ENCODE peak calls at places on chromosomes 2 and 18, in eight cellular contexts. P is neural progenitor cell, X is OCI-LY7, G is PC-3, O is GM23248, U is cardiac muscle cell, R is PC-9, E is right cardiac atrium. W is an unnamed sample.

GRCh38 chr2:237706257-237706656 is 78.9 kb downstream of the LRRFIP1 start:
- DNase-seq in R (no peak), X (no peak), O (no peak), U (no peak), E (no peak), G (no peak), P (no peak), W (no peak)

GRCh38 chr2:28327596-28327962 is 65.1 kb upstream of the FOSL2 start:
- DNase-seq in P (no peak), X (no peak), G (no peak), U (no peak), E (no peak), R (no peak), O (no peak), W (no peak)

GRCh38 chr2:59177748-59178147 is 936.6 kb upstream of the FANCL start:
- DNase-seq in O (no peak), U (no peak), P (no peak), X (no peak), R (peak; percentile 15), E (no peak), G (no peak), W (no peak)

GRCh38 chr2:225140761-225141160 is 98.5 kb upstream of the DOCK10 start:
- DNase-seq in G (no peak), E (no peak), P (no peak), R (no peak), U (no peak), X (no peak), O (no peak), W (no peak)

GRCh38 chr18:991441-991840 is 86.8 kb downstream of the ADCYAP1 start:
- DNase-seq in E (no peak), P (no peak), U (peak; percentile 11), O (peak; percentile 6), R (no peak), X (no peak), G (no peak), W (no peak)

GRCh38 chr2:213199871-213200270 is 48.5 kb upstream of the IKZF2 start:
- DNase-seq in E (no peak), X (no peak), R (no peak), G (no peak), U (peak; percentile 51), O (peak; percentile 38), P (no peak), W (no peak)

GRCh38 chr2:38039111-38039510 is 36.8 kb downstream of the CYP1B1 start:
- DNase-seq in E (no peak), U (peak; percentile 74), R (no peak), P (no peak), O (peak; percentile 73), G (no peak), X (no peak), W (no peak)

GRCh38 chr18:49457616-49458015 is 2.8 kb downstream of the DYM start:
- DNase-seq in R (no peak), G (no peak), E (no peak), O (no peak), U (no peak), P (no peak), X (no peak), W (no peak)

GRCh38 chr2:231041061-231041689 is 3.9 kb downstream of the C2orf72 start:
- DNase-seq in G (no peak), E (no peak), O (no peak), R (no peak), U (no peak), P (no peak), X (no peak), W (peak; percentile 32)

GRCh38 chr2:106566050-106566449 is 78.9 kb downstream of the CD8B2 start:
- DNase-seq in X (no peak), O (peak; percentile 68), E (peak; percentile 33), P (no peak), U (no peak), G (peak; percentile 7), R (no peak), W (no peak)

GRCh38 chr2:25286025-25286400 is 55.7 kb downstream of the DNMT3A start:
- DNase-seq in E (no peak), U (no peak), G (no peak), R (no peak), P (no peak), O (no peak), X (peak; percentile 75), W (no peak)

GRCh38 chr18:3790702-3791101 is 340.7 kb downstream of the TGIF1 start:
- DNase-seq in P (no peak), O (no peak), R (no peak), E (no peak), X (peak; percentile 33), G (no peak), U (peak; percentile 42), W (no peak)

GRCh38 chr18:28078849-28079248 is 98.1 kb downstream of the CDH2 start:
- DNase-seq in P (no peak), X (no peak), O (peak; percentile 10), G (no peak), E (no peak), R (no peak), U (no peak), W (no peak)

GRCh38 chr2:232343816-232344215 is 34.7 kb upstream of the ALPP start:
- DNase-seq in R (no peak), G (peak; percentile 6), P (no peak), E (no peak), U (no peak), O (peak; percentile 47), X (no peak), W (no peak)

GRCh38 chr2:47724221-47724981 is 58.5 kb upstream of the MSH6 start:
- DNase-seq in E (no peak), O (peak; percentile 18), P (peak; percentile 6), G (peak; percentile 76), U (no peak), X (peak; percentile 99), R (no peak), W (no peak)

DNA sequence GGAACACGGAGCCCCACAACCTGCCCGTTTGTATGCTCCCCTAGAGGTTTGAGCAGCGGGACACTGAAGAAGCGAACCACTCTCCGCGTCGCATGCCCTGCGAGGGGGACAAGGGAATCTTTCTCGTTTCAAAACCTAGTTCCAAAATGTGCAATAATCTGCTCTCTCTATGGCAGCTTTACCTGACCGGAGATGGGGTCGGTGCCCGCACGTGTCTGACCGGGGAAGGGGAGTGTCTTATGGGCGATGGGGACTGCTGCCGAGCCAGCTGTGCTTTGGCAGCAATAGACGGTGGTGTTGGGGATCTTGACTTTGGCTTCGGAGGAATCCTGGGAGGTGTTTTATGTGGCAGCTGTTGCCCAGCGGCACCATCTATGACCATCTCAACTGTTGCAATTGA is 7.9 kb downstream of the TTN start:
- DNase-seq in X (no peak), E (no peak), O (no peak), P (no peak), R (no peak), U (no peak), G (no peak), W (no peak)
- H3K27ac ChIP-seq in X (no peak overlapping the region), E (peak overlapping the region; percentile 18), O (no peak overlapping the region), P (no peak overlapping the region), R (no peak overlapping the region), U (peak overlapping the region; percentile 70), G (no peak overlapping the region), W (no peak overlapping the region)

GRCh38 chr2:120763931-120764330 is 28.3 kb downstream of the GLI2 start:
- DNase-seq in O (no peak), E (peak; percentile 8), X (no peak), R (no peak), G (no peak), P (no peak), U (no peak), W (no peak)

GRCh38 chr2:120762341-120763061 is 26.8 kb downstream of the GLI2 start:
- DNase-seq in G (no peak), P (no peak), E (peak; percentile 8), R (no peak), X (no peak), U (no peak), O (no peak), W (no peak)

GRCh38 chr2:120764434-120764833 is 28.8 kb downstream of the GLI2 start:
- DNase-seq in R (no peak), E (no peak), O (no peak), U (no peak), X (no peak), G (no peak), P (no peak), W (no peak)

GRCh38 chr2:120761911-120762310 is 26.2 kb downstream of the GLI2 start:
- DNase-seq in P (no peak), U (no peak), X (no peak), G (no peak), O (no peak), E (peak; percentile 2), R (no peak), W (no peak)

DNA sequence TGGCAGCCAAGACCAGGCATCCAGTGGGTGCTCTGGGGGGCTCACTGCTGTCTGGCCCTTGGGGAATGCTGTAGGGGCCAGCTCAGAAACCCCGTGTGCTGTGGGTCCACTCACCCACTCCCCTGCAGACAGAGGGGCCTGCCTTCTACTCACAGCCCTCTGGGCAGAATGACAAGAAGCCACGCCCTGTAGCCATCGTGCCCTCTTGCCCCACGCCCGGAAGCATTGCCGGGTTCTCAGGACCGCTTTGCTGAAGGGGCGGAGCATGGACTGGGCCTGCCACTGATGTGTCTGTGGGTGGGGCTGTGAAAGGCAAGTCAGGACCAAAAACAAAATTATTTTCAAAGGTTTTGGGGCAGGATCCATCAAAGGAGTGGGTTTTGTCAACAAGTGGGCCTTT is 27.8 kb downstream of the GLI2 start:
- DNase-seq in O (no peak), U (peak; percentile 47), R (no peak), X (no peak), P (no peak), G (no peak), E (peak; percentile 69), W (no peak)
- H3K27ac ChIP-seq in O (no peak overlapping the region), U (no peak overlapping the region), R (no peak overlapping the region), X (no peak overlapping the region), P (no peak overlapping the region), G (no peak overlapping the region), E (no peak overlapping the region), W (no peak overlapping the region)

GRCh38 chr18:79965119-79965902 is 868 bp downstream of the HSBP1L1 start:
- DNase-seq in U (peak; percentile 90), X (no peak), G (peak; percentile 72), P (no peak), E (no peak), O (peak; percentile 82), R (peak; percentile 84), W (no peak)
- H3K27ac ChIP-seq in U (no peak overlapping the region), X (no peak overlapping the region), G (peak overlapping the region; percentile 74), P (no peak overlapping the region), E (peak overlapping the region; percentile 60), O (peak overlapping the region; percentile 68), R (peak overlapping the region; percentile 84), W (peak overlapping the region; percentile 3)

DNA sequence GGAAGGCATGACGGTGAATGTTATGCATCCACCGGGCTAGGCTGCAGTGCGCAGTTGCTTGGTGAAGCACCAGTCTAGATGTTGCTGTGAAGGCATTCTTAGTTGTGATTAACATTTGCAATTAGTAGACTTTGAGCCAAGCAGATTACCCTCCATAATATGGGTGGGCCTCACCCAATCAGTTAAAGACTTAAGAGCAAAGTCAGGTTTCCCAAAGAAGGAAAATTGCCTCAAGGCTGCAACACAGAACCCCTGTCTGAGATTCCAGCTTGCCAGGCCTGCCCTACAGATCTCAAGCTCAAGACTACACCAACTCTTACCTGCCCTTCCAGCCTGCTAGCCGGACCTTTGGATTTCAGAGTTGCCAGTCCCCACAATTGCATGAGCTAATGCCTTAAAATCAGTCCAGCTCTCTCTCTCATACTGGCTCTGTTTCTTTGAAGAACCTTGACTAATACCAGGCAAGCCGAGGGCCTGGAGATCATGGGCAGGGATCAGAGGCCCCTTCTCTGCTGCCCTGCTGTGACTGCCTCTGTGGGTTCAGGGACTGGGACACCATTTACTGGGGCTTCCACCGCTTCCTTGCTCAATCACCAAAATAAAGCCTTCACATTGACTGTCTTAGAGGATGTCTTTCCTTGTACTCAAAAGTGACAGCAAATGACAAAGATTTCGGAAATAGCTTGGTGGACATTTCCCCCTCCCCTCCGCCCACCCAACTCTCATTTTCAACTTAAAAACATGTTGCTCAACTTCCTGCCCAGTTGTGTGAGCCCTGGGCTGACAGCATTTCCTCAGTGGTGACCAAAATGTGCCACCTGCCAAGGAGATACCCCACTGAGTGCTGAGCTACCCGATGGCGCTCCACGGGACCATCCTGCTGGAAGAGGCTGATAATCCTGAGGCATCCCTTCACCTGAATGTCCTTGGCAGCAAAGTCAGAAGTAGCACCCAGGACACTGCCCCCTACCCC is 86.7 kb downstream of the GALNT14 start:
- DNase-seq in G (no peak), P (no peak), R (no peak), X (no peak), O (no peak), E (no peak), U (no peak), W (no peak)
- H3K27ac ChIP-seq in G (no peak overlapping the region), P (no peak overlapping the region), R (no peak overlapping the region), X (no peak overlapping the region), O (no peak overlapping the region), E (no peak overlapping the region), U (no peak overlapping the region), W (no peak overlapping the region)